ENCODE peak calls at places on chromosomes 3 and 15, in five cellular contexts. I is pancreas, F is neural progenitor cell, T is OCI-LY7, P is HCT116. H is an unnamed sample.

GRCh38 chr3:50617911-50618481 is 1.0 kb downstream of the MAPKAPK3 start:
- DNase-seq in I (no peak), F (no peak), P (no peak), T (no peak), H (no peak)

GRCh38 chr15:70575251-70576227 is 187.8 kb downstream of the UACA start:
- DNase-seq in T (no peak), I (no peak), P (no peak), F (no peak), H (no peak)

GRCh38 chr3:179671709-179672337 is 19.0 kb downstream of the USP13 start:
- DNase-seq in T (no peak), I (no peak), P (no peak), F (no peak), H (no peak)

GRCh38 chr15:42069025-42069424 is 25.3 kb downstream of the PLA2G4D start:
- DNase-seq in F (no peak), T (no peak), P (no peak), I (no peak), H (no peak)

GRCh38 chr3:140850210-140850955 is 91.3 kb upstream of the SLC25A36 start:
- DNase-seq in F (no peak), I (no peak), P (no peak), T (peak; percentile 30), H (no peak)

GRCh38 chr15:29568840-29569532 is 253.3 kb downstream of the TJP1 start:
- DNase-seq in F (peak; percentile 60), T (peak; percentile 6), I (no peak), P (peak; percentile 38), H (no peak)

GRCh38 chr3:52190294-52190841 is 7.6 kb upstream of the ALAS1 start:
- DNase-seq in I (peak; percentile 59), F (no peak), T (no peak), P (no peak), H (no peak)

GRCh38 chr15:67724679-67725365 is 100.5 kb upstream of the SKOR1 start:
- DNase-seq in I (no peak), F (no peak), T (no peak), P (no peak), H (no peak)

GRCh38 chr15:45448066-45448510 is 69.7 kb upstream of the GATM start:
- DNase-seq in P (no peak), T (no peak), F (no peak), I (no peak), H (no peak)

GRCh38 chr3:128274837-128275236 is 121.6 kb downstream of the EEFSEC start:
- DNase-seq in I (no peak), T (no peak), F (no peak), P (no peak), H (no peak)
- TF ChIP-seq CTCF in I (no peak), T (no peak), F (no peak), P (no peak), H (no peak)

DNA sequence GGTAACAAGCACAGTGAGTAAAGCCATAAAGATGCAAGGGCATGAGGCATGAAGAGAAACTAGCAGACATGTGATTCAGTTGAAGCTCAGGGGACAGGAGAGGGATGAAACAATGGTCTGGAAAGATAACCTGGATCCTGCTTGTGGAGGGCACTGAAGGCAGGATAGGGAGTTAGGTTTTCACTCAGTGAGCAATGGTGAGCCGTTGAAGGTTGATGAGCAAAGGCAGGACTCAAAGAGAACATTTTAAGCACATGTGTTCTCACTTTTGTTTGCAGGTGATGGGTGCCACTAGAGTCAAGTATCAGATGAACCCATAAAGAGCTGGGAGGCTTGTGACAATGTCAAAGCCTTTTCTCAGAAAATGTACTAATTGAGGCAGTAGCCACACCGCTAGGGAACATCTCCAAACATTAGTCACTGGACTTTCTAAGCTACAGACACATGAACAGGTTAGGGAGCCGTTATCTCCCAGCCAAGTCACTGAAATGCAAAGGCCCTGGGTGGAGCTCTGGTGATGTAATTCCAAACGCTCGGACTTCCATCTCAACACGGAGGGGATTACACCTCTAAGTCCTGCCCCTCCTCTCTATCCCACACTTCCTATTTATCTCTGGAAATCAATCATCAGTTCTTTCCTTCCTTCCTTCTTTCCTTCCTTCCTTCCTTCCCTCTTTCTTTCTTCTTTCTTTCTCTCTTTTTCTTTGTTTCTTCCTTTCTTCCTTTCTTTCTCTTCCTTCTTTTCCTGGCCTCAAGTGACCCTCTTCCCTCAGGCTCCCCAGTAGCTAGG is 22.7 kb downstream of the KLHL6 start:
- DNase-seq in F (no peak), P (no peak), I (no peak), T (no peak), H (no peak)
- H3K4me3 ChIP-seq in F (no peak overlapping the region), P (no peak overlapping the region), I (no peak overlapping the region), T (no peak overlapping the region), H (no peak overlapping the region)

DNA sequence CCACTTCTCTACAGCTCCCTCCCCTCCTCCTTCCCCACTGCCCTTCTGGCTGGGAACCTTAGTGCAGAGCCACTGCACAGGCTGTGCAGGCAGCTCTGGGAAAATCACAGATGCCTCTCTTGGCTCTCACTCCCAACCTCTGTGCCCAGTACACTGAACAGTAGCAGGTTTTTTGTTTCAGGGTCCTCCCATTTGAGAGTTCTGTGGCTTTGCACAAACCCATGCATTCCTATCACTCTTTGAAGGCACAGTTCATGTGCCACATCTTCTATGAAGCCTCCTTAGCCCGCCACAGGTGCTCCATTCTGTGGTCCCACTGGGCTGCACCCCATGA is 103.9 kb downstream of the SNRK start:
- DNase-seq in P (no peak), I (no peak), T (no peak), F (no peak), H (no peak)
- H3K4me1 ChIP-seq in P (no peaks in the 10 kb centered on the region), I (peaks cover 41% of the 10 kb centered on the region), T (no peaks in the 10 kb centered on the region), F (no peaks in the 10 kb centered on the region), H (peaks cover 15% of the 10 kb centered on the region)

GRCh38 chr3:190081387-190081786 is 39.3 kb downstream of the P3H2 start:
- DNase-seq in T (no peak), I (no peak), F (no peak), P (no peak), H (no peak)
- TF ChIP-seq CTCF in T (no peak), I (no peak), F (no peak), P (no peak), H (no peak)

DNA sequence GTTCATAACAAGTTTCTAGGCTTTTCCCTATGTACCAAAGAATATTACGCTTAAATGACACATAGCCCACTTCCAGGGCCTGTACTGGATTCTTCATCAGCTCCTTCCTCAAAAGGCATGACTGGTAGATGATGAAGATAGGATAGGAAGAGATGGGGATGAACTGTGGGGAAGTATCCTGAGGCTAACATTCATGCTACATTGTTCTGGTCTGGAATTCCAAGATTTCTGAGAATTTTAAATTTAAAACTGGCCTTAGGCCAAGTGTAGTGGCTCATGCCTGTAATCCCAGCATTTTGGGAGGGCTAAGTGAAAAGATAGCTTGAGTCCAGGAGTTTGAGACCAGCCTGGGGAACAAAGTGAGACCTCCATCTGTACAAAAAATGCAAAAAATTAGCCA is 160.2 kb upstream of the PLAAT1 start:
- DNase-seq in I (no peak), T (no peak), F (no peak), P (no peak), H (no peak)
- H3K4me3 ChIP-seq in I (no peak overlapping the region), T (no peak overlapping the region), F (no peak overlapping the region), P (no peak overlapping the region), H (no peak overlapping the region)

DNA sequence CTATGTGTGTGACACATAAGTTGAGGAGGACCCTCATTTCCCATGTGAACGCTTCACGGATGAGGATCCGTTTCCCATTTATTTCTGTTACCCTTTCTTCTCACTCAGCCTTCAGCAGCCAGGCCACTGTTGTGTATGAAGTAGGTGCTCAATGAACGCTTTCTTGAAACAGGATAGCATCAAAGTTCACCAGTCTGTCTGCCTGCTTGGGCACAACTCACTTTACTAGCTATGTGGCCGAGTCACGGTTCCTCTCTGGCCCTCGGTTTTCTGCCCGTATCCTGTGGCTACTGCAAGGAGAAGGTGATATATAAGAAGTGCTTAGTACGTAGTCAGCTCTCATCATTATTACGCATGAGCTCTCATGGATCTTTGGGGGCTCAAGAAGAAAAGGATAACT is 22.4 kb downstream of the ACSBG1 start:
- DNase-seq in T (no peak), P (no peak), I (no peak), F (no peak), H (no peak)
- H3K4me1 ChIP-seq in T (no peaks in the 10 kb centered on the region), P (peaks cover 81% of the 10 kb centered on the region), I (peaks cover 28% of the 10 kb centered on the region), F (no peaks in the 10 kb centered on the region), H (no peaks in the 10 kb centered on the region)